ENCODE peak calls at places on chromosomes 1 and 21, in eight cellular contexts. A is CD8-positive, alpha-beta memory T cell; O is H9; L is cardiac muscle cell; E is stomach; P is prostate gland; T is aorta; Q is ovary. J is an unnamed sample. For H3K9me3, the result is how much of the 10 kb centered on the place peaks cover.

GRCh38 chr1:116740296-116740695 is 13.9 kb upstream of the CD2 start:
- DNase-seq in A (no peak), Q (no peak), P (no peak), E (no peak), L (no peak), O (no peak), T (no peak), J (no peak)

GRCh38 chr21:27196651-27197050 is 229.8 kb upstream of the ADAMTS5 start:
- DNase-seq in P (no peak), O (no peak), L (no peak), T (no peak), E (no peak), A (no peak), Q (no peak), J (no peak)

GRCh38 chr1:44501022-44501910 is 96.2 kb downstream of the RNF220 start:
- DNase-seq in P (no peak), A (no peak), E (no peak), O (peak), Q (no peak), T (no peak), L (no peak), J (no peak)

GRCh38 chr1:199311478-199312242 is 672.8 kb downstream of the PTPRC start:
- DNase-seq in P (no peak), Q (no peak), O (no peak), T (no peak), L (no peak), A (no peak), E (no peak), J (no peak)

GRCh38 chr1:20701847-20702246 is 16.0 kb downstream of the KIF17 start:
- DNase-seq in L (no peak), T (no peak), P (no peak), E (no peak), Q (no peak), A (no peak), O (no peak), J (no peak)

GRCh38 chr1:78104322-78104721 is 58.6 kb downstream of the GIPC2 start:
- DNase-seq in P (no peak), L (no peak), T (no peak), O (no peak), A (no peak), Q (no peak), E (no peak), J (no peak)

GRCh38 chr1:76158126-76158525 is 83.6 kb downstream of the ST6GALNAC3 start:
- DNase-seq in Q (no peak), A (no peak), L (no peak), E (no peak), O (no peak), P (no peak), T (no peak), J (no peak)

GRCh38 chr1:46285730-46286477 is 17.5 kb downstream of the LRRC41 start:
- DNase-seq in L (no peak), O (peak), Q (no peak), A (peak), P (no peak), E (no peak), T (no peak), J (no peak)

GRCh38 chr1:166490437-166490784 is 323.6 kb upstream of the FAM78B start:
- DNase-seq in Q (no peak), L (no peak), P (no peak), A (no peak), O (no peak), T (no peak), E (no peak), J (no peak)

GRCh38 chr1:172959578-172959977 is 91.2 kb downstream of the TNFSF18 start:
- DNase-seq in Q (no peak), O (no peak), A (no peak), T (no peak), L (no peak), P (no peak), E (no peak), J (no peak)

GRCh38 chr1:55155522-55155921 is 59.6 kb downstream of the USP24 start:
- DNase-seq in P (peak), T (no peak), L (peak), O (peak), A (no peak), Q (no peak), E (peak), J (peak)

GRCh38 chr1:165543651-165544452 is at the start of gene LRRC52:
- DNase-seq in L (no peak), E (peak), P (peak), A (no peak), T (no peak), O (peak), Q (no peak), J (peak)

GRCh38 chr1:30420519-30421050 is 302.8 kb downstream of the MATN1 start:
- DNase-seq in P (peak), A (no peak), E (no peak), Q (peak), L (no peak), T (peak), O (peak), J (no peak)

GRCh38 chr1:76141898-76142297 is 67.4 kb downstream of the ST6GALNAC3 start:
- DNase-seq in O (peak), T (no peak), A (no peak), P (no peak), L (no peak), E (no peak), Q (no peak), J (no peak)

GRCh38 chr21:46067505-46068201 is 30.3 kb upstream of the COL6A2 start:
- DNase-seq in L (no peak), O (peak), P (no peak), E (no peak), Q (peak), A (no peak), T (peak), J (peak)

GRCh38 chr1:215992620-215993019 is 425.5 kb downstream of the KCTD3 start:
- DNase-seq in A (no peak), P (no peak), Q (no peak), T (no peak), O (no peak), L (peak), E (no peak), J (no peak)

GRCh38 chr1:100023482-100023881 is 53.7 kb downstream of the SLC35A3 start:
- DNase-seq in L (no peak), A (no peak), E (no peak), O (no peak), P (no peak), Q (no peak), T (no peak), J (no peak)

GRCh38 chr1:100027212-100027611 is 57.4 kb downstream of the SLC35A3 start:
- DNase-seq in A (no peak), E (no peak), O (no peak), T (no peak), L (no peak), Q (no peak), P (no peak), J (no peak)

GRCh38 chr1:100034465-100034864 is 64.7 kb downstream of the SLC35A3 start:
- DNase-seq in L (peak), O (no peak), E (no peak), Q (no peak), A (no peak), T (no peak), P (no peak), J (no peak)

DNA sequence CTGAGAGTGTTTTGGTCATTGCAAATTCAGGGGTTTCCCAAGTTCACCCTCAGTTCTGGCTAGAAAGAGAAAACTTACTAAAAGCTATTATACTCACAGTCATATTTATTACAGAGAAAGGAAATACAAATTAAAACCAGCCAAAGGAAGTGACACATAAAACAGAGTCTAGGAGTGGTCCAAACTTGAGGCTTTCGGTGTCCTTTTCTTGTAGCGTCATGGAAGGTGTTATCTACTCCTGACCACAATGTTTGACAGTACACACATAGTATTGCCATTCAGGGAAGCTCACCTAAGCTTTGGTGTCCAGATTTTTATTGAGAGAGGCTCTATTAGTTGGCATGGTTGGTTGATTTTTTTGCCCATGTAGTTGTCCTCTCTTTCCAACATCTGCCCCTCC is 59.0 kb downstream of the SLC35A3 start:
- DNase-seq in O (no peak), Q (no peak), E (no peak), L (no peak), A (peak), T (no peak), P (no peak), J (no peak)
- H3K9me3 ChIP-seq in O (under half), Q (under half), E (under half), L (under half), A (under half), T (under half), P (under half), J (under half)

GRCh38 chr1:205072881-205073280 is 11.4 kb downstream of the TMEM81 start:
- DNase-seq in A (no peak), O (no peak), P (no peak), L (no peak), Q (no peak), T (no peak), E (no peak), J (no peak)

GRCh38 chr1:205069371-205070125 is 14.7 kb downstream of the TMEM81 start:
- DNase-seq in L (no peak), E (no peak), Q (no peak), O (no peak), P (no peak), T (no peak), A (no peak), J (no peak)

GRCh38 chr1:205071801-205072200 is 12.5 kb downstream of the TMEM81 start:
- DNase-seq in E (no peak), Q (no peak), L (no peak), A (no peak), P (no peak), T (no peak), O (no peak), J (no peak)

GRCh38 chr1:205072286-205072685 is 12.0 kb downstream of the TMEM81 start:
- DNase-seq in O (no peak), Q (no peak), A (no peak), T (no peak), P (no peak), L (no peak), E (no peak), J (no peak)

DNA sequence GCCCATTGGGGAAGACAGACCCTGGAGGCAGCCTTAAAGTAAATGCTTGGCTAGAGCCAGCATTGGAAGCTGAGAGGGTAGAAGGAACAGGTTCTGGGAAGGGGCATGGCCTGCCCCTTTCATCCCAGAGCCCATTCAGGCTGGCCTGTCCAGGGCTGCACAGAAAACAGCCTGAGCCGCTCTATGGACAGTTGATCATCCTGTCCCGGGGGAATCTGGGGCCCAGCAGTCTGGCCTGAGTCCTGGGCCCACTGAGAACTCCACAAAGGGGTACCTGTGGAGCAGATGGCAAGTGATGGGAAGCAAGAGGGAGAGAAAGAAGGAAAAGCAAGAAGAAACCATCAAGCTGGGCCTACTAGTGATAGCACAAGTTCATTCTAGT is 13.2 kb downstream of the TMEM81 start:
- DNase-seq in L (no peak), T (no peak), A (no peak), P (no peak), Q (no peak), O (no peak), E (no peak), J (no peak)
- H3K9me3 ChIP-seq in L (under half), T (under half), A (under half), P (under half), Q (under half), O (under half), E (under half), J (under half)

GRCh38 chr1:2955652-2956051 is 65.6 kb upstream of the ACTRT2 start:
- DNase-seq in A (no peak), P (no peak), O (no peak), E (no peak), Q (no peak), T (no peak), L (no peak), J (peak)
- H3K9me3 ChIP-seq in A (under half), P (under half), O (half or more), E (half or more), Q (under half), T (under half), L (under half), J (under half)

DNA sequence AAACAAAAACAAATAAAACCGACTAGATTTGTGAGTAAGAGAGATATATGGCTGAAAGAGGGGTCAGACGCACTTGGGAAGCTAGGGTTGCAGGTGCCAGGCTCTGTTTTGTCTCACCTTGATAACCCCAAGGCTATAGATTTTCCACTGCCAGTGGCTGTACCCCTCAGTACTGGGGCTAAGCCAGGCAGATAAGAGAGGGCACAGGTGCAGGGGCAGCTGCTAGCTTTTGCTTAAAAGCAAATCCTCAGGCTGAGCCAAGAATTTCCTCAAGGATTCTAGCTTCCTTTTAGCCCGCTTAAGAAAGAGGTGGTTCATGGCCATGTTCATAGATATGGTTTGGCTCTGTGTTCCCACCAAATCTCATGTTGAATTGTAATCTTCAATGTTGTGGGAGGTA is 57.9 kb downstream of the OVGP1 start:
- DNase-seq in L (no peak), T (no peak), A (no peak), E (peak), Q (no peak), O (no peak), P (no peak), J (no peak)
- H3K9me3 ChIP-seq in L (under half), T (under half), A (under half), E (under half), Q (under half), O (under half), P (under half), J (under half)

GRCh38 chr1:42250164-42250563 is 84.9 kb downstream of the FOXJ3 start:
- DNase-seq in O (no peak), E (no peak), A (no peak), T (no peak), L (peak), Q (no peak), P (no peak), J (no peak)
- H3K9me3 ChIP-seq in O (under half), E (under half), A (under half), T (under half), L (under half), Q (under half), P (under half), J (under half)

GRCh38 chr1:67672260-67672803 is 12.7 kb upstream of the GADD45A start:
- DNase-seq in L (no peak), E (no peak), Q (no peak), P (no peak), O (no peak), A (no peak), T (no peak), J (no peak)
- H3K9me3 ChIP-seq in L (under half), E (under half), Q (under half), P (under half), O (under half), A (under half), T (under half), J (under half)

GRCh38 chr1:95659166-95659565 is 425.2 kb downstream of the RWDD3 start:
- DNase-seq in T (no peak), Q (no peak), E (no peak), P (no peak), L (no peak), A (no peak), O (no peak), J (no peak)
- H3K9me3 ChIP-seq in T (under half), Q (under half), E (under half), P (under half), L (under half), A (under half), O (under half), J (under half)